ENCODE peak calls at places on chromosomes 16 and 17, in ten cellular contexts. L, T, X, M, I, K, G, Z, N and H are unnamed samples.

GRCh38 chr17:70829876-70830275 is 660.5 kb downstream of the KCNJ2 start:
- DNase-seq in L (no peak), T (no peak), X (no peak), M (no peak), I (no peak), K (no peak), G (no peak), Z (no peak), N (no peak), H (no peak)

GRCh38 chr16:51888021-51888420 is 658.9 kb downstream of the TOX3 start:
- DNase-seq in L (no peak), T (no peak), X (no peak), M (no peak), I (no peak), K (no peak), G (no peak), Z (no peak), N (no peak), H (no peak)

GRCh38 chr17:83062011-83062817 is 17.2 kb upstream of the METRNL start:
- DNase-seq in L (no peak), T (peak), X (no peak), M (no peak), I (no peak), K (no peak), G (peak), Z (no peak), N (peak), H (no peak)

GRCh38 chr17:73067075-73067474 is 25.4 kb downstream of the SLC39A11 start:
- DNase-seq in L (no peak), T (no peak), X (no peak), M (no peak), I (no peak), K (no peak), G (no peak), Z (no peak), N (no peak), H (no peak)

GRCh38 chr16:13435873-13436474 is 484.0 kb upstream of the ERCC4 start:
- DNase-seq in L (no peak), T (no peak), X (no peak), M (no peak), I (no peak), K (no peak), G (no peak), Z (no peak), N (no peak), H (no peak)

GRCh38 chr17:42288078-42288984 is at the start of gene STAT5A:
- DNase-seq in L (peak), T (peak), X (peak), M (peak), I (peak), K (peak), G (peak), Z (no peak), N (peak), H (peak)

GRCh38 chr16:12090162-12090552 is 113.6 kb downstream of the SNX29 start:
- DNase-seq in L (no peak), T (no peak), X (no peak), M (no peak), I (no peak), K (no peak), G (no peak), Z (no peak), N (no peak), H (no peak)

GRCh38 chr17:49707246-49707607 is 537 bp downstream of the SLC35B1 start:
- DNase-seq in L (peak), T (no peak), X (no peak), M (no peak), I (no peak), K (peak), G (no peak), Z (no peak), N (no peak), H (no peak)

GRCh38 chr16:57665541-57665940 is 2.6 kb upstream of the ADGRG3 start:
- DNase-seq in L (no peak), T (no peak), X (no peak), M (no peak), I (no peak), K (no peak), G (no peak), Z (no peak), N (no peak), H (no peak)

GRCh38 chr16:81902025-81902424 is 109.2 kb downstream of the SDR42E1 start:
- DNase-seq in L (no peak), T (no peak), X (peak), M (no peak), I (no peak), K (no peak), G (no peak), Z (no peak), N (no peak), H (no peak)

GRCh38 chr16:53882310-53882709 is 178.4 kb downstream of the FTO start:
- DNase-seq in L (no peak), T (no peak), X (no peak), M (no peak), I (no peak), K (no peak), G (no peak), Z (no peak), N (no peak), H (no peak)

GRCh38 chr17:16512011-16512410 is 20.0 kb upstream of the LRRC75A start:
- DNase-seq in L (no peak), T (no peak), X (no peak), M (no peak), I (no peak), K (no peak), G (no peak), Z (no peak), N (no peak), H (no peak)

GRCh38 chr17:66737524-66737923 is 97.4 kb upstream of the CACNG5 start:
- DNase-seq in L (no peak), T (peak), X (no peak), M (peak), I (no peak), K (no peak), G (no peak), Z (peak), N (no peak), H (no peak)

GRCh38 chr17:7439462-7440112 is at the start of gene FGF11:
- DNase-seq in L (peak), T (no peak), X (no peak), M (no peak), I (no peak), K (no peak), G (no peak), Z (no peak), N (no peak), H (no peak)

GRCh38 chr16:48531011-48531962 is 78.7 kb downstream of the N4BP1 start:
- DNase-seq in L (peak), T (no peak), X (no peak), M (peak), I (no peak), K (no peak), G (no peak), Z (no peak), N (no peak), H (no peak)

GRCh38 chr17:58315281-58315711 is 13.3 kb downstream of the TSPOAP1 start:
- DNase-seq in L (no peak), T (no peak), X (no peak), M (no peak), I (peak), K (no peak), G (no peak), Z (no peak), N (no peak), H (no peak)

GRCh38 chr17:43416998-43417891 is 18.5 kb downstream of the ARL4D start:
- DNase-seq in L (peak), T (peak), X (no peak), M (peak), I (peak), K (no peak), G (no peak), Z (no peak), N (peak), H (no peak)

GRCh38 chr17:74569392-74570003 is 2.2 kb upstream of the CD300H start:
- DNase-seq in L (no peak), T (no peak), X (no peak), M (no peak), I (peak), K (peak), G (peak), Z (no peak), N (peak), H (no peak)

GRCh38 chr16:5438591-5438990 is 341.0 kb upstream of the EEF2KMT start:
- DNase-seq in L (no peak), T (no peak), X (no peak), M (no peak), I (no peak), K (no peak), G (no peak), Z (no peak), N (no peak), H (no peak)

GRCh38 chr17:70855401-70856054 is 686.2 kb downstream of the KCNJ2 start:
- DNase-seq in L (no peak), T (no peak), X (no peak), M (no peak), I (peak), K (no peak), G (no peak), Z (no peak), N (no peak), H (no peak)

GRCh38 chr16:58931436-58931835 is 197.3 kb upstream of the GOT2 start:
- DNase-seq in L (no peak), T (no peak), X (no peak), M (no peak), I (no peak), K (no peak), G (no peak), Z (no peak), N (no peak), H (no peak)

GRCh38 chr17:47239663-47240374 is 13.8 kb upstream of the ITGB3 start:
- DNase-seq in L (peak), T (peak), X (no peak), M (peak), I (peak), K (peak), G (peak), Z (no peak), N (peak), H (no peak)

GRCh38 chr16:65445313-65446260 is 323.7 kb upstream of the CDH11 start:
- DNase-seq in L (no peak), T (no peak), X (no peak), M (no peak), I (no peak), K (no peak), G (no peak), Z (no peak), N (no peak), H (no peak)

GRCh38 chr16:25854141-25854540 is 162.4 kb downstream of the HS3ST4 start:
- DNase-seq in L (no peak), T (no peak), X (no peak), M (no peak), I (no peak), K (no peak), G (no peak), Z (no peak), N (no peak), H (no peak)

GRCh38 chr17:34178047-34178446 is 77.0 kb upstream of the CCL2 start:
- DNase-seq in L (no peak), T (no peak), X (no peak), M (no peak), I (no peak), K (no peak), G (no peak), Z (no peak), N (no peak), H (no peak)

GRCh38 chr17:36972186-36972686 is 23.5 kb downstream of the AATF start:
- DNase-seq in L (no peak), T (no peak), X (no peak), M (no peak), I (no peak), K (no peak), G (no peak), Z (no peak), N (no peak), H (no peak)

GRCh38 chr17:63701477-63702222 is 1.7 kb upstream of the LIMD2 start:
- DNase-seq in L (no peak), T (no peak), X (no peak), M (no peak), I (peak), K (no peak), G (no peak), Z (no peak), N (no peak), H (peak)

GRCh38 chr17:77068915-77069314 is 71.9 kb upstream of the SEC14L1 start:
- DNase-seq in L (no peak), T (no peak), X (no peak), M (no peak), I (no peak), K (no peak), G (no peak), Z (no peak), N (no peak), H (no peak)

GRCh38 chr16:1839554-1839953 is 12.5 kb downstream of the FAHD1 start:
- DNase-seq in L (no peak), T (no peak), X (no peak), M (no peak), I (no peak), K (no peak), G (no peak), Z (no peak), N (no peak), H (no peak)

GRCh38 chr17:77424585-77425344 is 284.0 kb downstream of the SEC14L1 start:
- DNase-seq in L (peak), T (peak), X (no peak), M (peak), I (peak), K (no peak), G (peak), Z (no peak), N (peak), H (no peak)

GRCh38 chr17:43545383-43545632 is 832 bp downstream of the ETV4 start:
- DNase-seq in L (peak), T (no peak), X (no peak), M (no peak), I (peak), K (peak), G (no peak), Z (no peak), N (no peak), H (no peak)

GRCh38 chr16:70685938-70686375 is at the start of gene MTSS2:
- DNase-seq in L (peak), T (peak), X (peak), M (peak), I (peak), K (peak), G (peak), Z (no peak), N (peak), H (peak)

GRCh38 chr16:28902909-28903308 is 22.1 kb downstream of the RABEP2 start:
- DNase-seq in L (no peak), T (no peak), X (no peak), M (no peak), I (no peak), K (no peak), G (no peak), Z (no peak), N (no peak), H (no peak)

GRCh38 chr16:28898942-28899341 is 20.7 kb downstream of the ATP2A1 start:
- DNase-seq in L (no peak), T (no peak), X (no peak), M (no peak), I (no peak), K (no peak), G (no peak), Z (no peak), N (peak), H (no peak)

GRCh38 chr16:28899882-28900600 is 21.8 kb downstream of the ATP2A1 start:
- DNase-seq in L (no peak), T (no peak), X (no peak), M (no peak), I (no peak), K (no peak), G (no peak), Z (no peak), N (no peak), H (no peak)

GRCh38 chr16:28901862-28902261 is 23.2 kb downstream of the RABEP2 start:
- DNase-seq in L (no peak), T (no peak), X (no peak), M (no peak), I (no peak), K (no peak), G (no peak), Z (no peak), N (no peak), H (no peak)

GRCh38 chr16:28900601-28901000 is 22.3 kb downstream of the ATP2A1 start:
- DNase-seq in L (no peak), T (no peak), X (no peak), M (no peak), I (no peak), K (no peak), G (no peak), Z (no peak), N (no peak), H (no peak)
- TF ChIP-seq POLR2A in L (no peak), T (no peak), X (no peak), M (no peak), I (no peak), K (no peak), G (no peak), Z (no peak), N (no peak), H (no peak)

DNA sequence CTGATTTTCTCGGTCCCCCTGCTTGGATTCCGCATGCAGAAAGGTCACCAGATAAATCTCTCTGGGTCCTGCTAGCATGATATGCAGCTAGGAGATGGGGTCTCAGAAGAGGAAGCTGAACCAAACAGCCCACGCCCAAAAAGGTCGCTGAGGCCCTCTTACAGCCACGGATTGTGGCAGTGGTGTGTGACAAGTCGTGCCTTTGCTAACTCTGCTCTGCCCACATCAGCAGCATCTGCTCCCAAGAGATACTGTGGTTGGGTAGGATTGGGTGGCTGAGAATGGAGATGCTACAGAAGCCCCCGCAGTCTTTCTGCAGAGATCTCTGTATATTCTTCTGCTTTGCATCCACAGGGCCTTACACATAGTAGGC is 15.2 kb upstream of the SKAP1 start:
- DNase-seq in L (no peak), T (no peak), X (no peak), M (no peak), I (no peak), K (no peak), G (no peak), Z (no peak), N (no peak), H (no peak)
- TF ChIP-seq POLR2A in L (no peak), T (no peak), X (no peak), M (no peak), I (no peak), K (no peak), G (no peak), Z (no peak), N (no peak), H (no peak)

DNA sequence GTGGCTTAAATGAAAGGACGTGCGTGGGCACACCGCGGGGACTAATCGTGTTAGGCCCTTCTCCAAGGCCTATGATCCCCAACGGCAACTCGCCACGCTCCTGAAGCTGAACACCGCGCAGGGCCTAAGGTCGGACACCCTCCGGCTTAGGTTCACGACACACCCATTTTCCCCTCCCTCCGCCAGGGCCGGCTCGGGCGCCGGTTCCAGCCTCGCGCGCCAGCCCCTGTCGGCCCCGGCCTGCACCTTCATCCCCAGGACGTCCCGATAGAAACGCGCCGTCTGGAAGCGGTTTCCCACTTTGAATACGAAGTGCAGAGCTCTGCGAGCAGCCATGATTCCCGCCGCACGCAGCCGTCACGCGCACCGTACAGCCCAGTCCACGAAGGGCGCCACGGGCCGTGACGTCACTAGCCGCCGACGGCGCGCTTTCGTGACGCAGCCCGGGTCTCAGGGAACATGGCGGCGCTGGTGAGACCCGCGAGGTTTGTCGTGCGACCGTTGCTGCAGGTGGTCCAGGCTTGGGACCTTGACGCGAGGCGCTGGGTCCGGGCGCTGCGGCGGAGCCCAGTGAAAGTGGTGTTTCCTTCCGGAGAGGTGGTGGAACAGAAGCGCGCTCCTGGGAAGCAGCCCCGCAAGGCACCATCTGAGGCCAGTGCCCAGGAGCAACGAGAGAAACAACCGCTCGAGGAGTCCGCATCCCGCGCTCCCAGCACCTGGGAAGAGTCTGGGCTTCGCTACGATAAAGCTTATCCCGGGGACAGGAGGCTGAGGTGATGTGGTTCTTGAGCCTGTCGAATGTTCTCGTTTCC is at the start of the genes GLOD4 and MRM3:
- DNase-seq in L (peak), T (peak), X (peak), M (peak), I (peak), K (peak), G (peak), Z (no peak), N (peak), H (peak)
- TF ChIP-seq POLR2A in L (peak), T (peak), X (peak), M (peak), I (peak), K (peak), G (peak), Z (peak), N (peak), H (peak)

DNA sequence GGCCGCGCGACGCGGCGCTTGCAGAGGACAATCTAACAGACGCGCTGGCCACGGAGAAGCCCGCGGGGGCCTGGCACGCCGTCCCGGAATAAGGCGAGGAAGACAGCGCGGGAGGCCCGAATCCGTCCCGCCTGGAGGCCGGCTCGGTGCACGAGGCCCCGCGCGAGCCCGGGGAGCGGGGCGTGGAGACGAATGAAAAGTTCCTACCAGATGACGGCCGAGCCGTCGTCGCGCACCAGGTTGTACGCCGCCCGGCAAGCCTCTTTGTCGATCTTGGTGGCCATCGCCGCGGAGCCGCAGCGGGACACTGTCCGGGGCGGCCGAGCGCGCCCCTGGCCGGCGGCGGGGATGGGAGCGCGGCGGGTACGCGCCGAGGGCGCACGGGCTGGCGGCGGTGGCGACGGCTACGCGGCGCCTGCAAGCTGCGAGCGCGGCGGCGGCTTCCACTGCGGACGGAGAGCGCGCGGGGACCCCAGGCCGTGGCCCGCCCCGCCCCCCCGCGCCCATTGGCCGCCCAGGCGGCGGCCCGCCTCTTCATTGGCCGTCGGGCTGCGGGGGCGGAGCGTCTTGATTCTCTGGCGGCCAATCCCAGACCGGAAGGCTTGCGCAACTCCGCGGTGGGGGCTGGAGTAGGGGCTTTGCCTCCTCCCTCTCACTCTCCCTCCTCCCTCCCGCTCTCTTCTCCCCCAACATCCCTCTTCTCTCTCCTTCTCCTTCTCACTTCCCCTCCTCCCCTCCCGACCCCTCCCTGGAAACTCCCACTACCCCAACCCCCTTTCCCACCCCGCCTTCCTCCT is at the start of gene COTL1:
- DNase-seq in L (peak), T (peak), X (peak), M (peak), I (peak), K (peak), G (peak), Z (peak), N (peak), H (peak)
- TF ChIP-seq POLR2A in L (peak), T (peak), X (peak), M (peak), I (no peak), K (peak), G (peak), Z (no peak), N (peak), H (peak)

DNA sequence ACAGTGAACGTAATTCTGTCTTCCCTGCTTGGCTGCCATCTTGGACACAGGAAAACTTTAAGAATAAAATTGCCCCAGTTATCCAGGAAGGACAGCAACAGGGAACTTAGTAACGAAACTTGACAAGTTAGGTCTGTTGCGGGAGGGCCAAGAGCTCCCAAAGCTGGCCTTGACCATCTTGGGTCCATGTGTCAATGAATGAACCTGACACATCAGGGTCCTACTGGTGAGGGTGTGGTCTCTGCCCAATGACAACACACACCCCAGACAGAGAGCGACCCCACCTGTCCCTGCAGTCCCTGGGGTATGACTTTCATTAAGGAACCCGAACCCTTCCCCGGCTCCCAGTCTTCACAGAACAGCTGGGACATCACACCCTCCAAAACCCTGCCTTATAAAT is 96.3 kb downstream of the NDE1 start:
- DNase-seq in L (no peak), T (no peak), X (no peak), M (no peak), I (no peak), K (no peak), G (no peak), Z (no peak), N (no peak), H (no peak)
- TF ChIP-seq POLR2A in L (no peak), T (no peak), X (no peak), M (no peak), I (no peak), K (no peak), G (no peak), Z (no peak), N (no peak), H (no peak)